ENCODE peak calls at places on chromosome 2, in six cellular contexts. U, X, R, K, J and A are unnamed samples. For H3K4me1, the result is how much of the 10 kb centered on the place peaks cover.

GRCh38 chr2:107570876-107571275 is 255.8 kb upstream of the RGPD4 start:
- DNase-seq in U (no peak), X (no peak), R (no peak), K (no peak), J (no peak), A (no peak)

GRCh38 chr2:1740714-1741584 is 3.4 kb downstream of the PXDN start:
- DNase-seq in U (no peak), X (no peak), R (no peak), K (peak), J (peak), A (no peak)

GRCh38 chr2:206614825-206615224 is 27.5 kb upstream of the FAM237A start:
- DNase-seq in U (peak), X (no peak), R (no peak), K (no peak), J (no peak), A (peak)

GRCh38 chr2:61135510-61135909 is 26.5 kb upstream of the C2orf74 start:
- DNase-seq in U (peak), X (no peak), R (no peak), K (no peak), J (peak), A (peak)

GRCh38 chr2:46306320-46306719 is 9.1 kb downstream of the EPAS1 start:
- DNase-seq in U (peak), X (peak), R (no peak), K (no peak), J (no peak), A (no peak)

GRCh38 chr2:104033399-104033798 is 820.5 kb upstream of the POU3F3 start:
- DNase-seq in U (no peak), X (no peak), R (no peak), K (no peak), J (peak), A (no peak)

GRCh38 chr2:196758474-196759377 is 40.8 kb downstream of the GTF3C3 start:
- DNase-seq in U (peak), X (no peak), R (no peak), K (no peak), J (no peak), A (no peak)

GRCh38 chr2:163558286-163559009 is 177.4 kb downstream of the FIGN start:
- DNase-seq in U (no peak), X (no peak), R (no peak), K (no peak), J (no peak), A (no peak)

GRCh38 chr2:383173-383572 is 95.3 kb upstream of the ALKAL2 start:
- DNase-seq in U (no peak), X (peak), R (no peak), K (no peak), J (no peak), A (no peak)

GRCh38 chr2:12177052-12177994 is 430.9 kb downstream of the LPIN1 start:
- DNase-seq in U (peak), X (peak), R (no peak), K (no peak), J (peak), A (no peak)

GRCh38 chr2:59463401-59463800 is 1090.1 kb downstream of the BCL11A start:
- DNase-seq in U (no peak), X (no peak), R (no peak), K (no peak), J (no peak), A (no peak)

GRCh38 chr2:157840568-157841156 is 35.5 kb downstream of the ACVR1 start:
- DNase-seq in U (peak), X (no peak), R (no peak), K (peak), J (peak), A (peak)

GRCh38 chr2:167718560-167718959 is 528.8 kb downstream of the STK39 start:
- DNase-seq in U (no peak), X (no peak), R (no peak), K (no peak), J (no peak), A (no peak)

GRCh38 chr2:5895284-5895683 is 203.1 kb downstream of the SOX11 start:
- DNase-seq in U (no peak), X (no peak), R (no peak), K (no peak), J (no peak), A (no peak)

GRCh38 chr2:10303634-10304378 is 1.1 kb downstream of the HPCAL1 start:
- DNase-seq in U (peak), X (no peak), R (no peak), K (no peak), J (peak), A (peak)

GRCh38 chr2:55883339-55883738 is 40.2 kb downstream of the EFEMP1 start:
- DNase-seq in U (peak), X (no peak), R (no peak), K (no peak), J (no peak), A (no peak)

GRCh38 chr2:195645413-195645812 is 11.6 kb upstream of the SLC39A10 start:
- DNase-seq in U (no peak), X (no peak), R (no peak), K (no peak), J (no peak), A (no peak)

GRCh38 chr2:86397989-86398388 is 43.2 kb upstream of the KDM3A start:
- DNase-seq in U (no peak), X (no peak), R (no peak), K (no peak), J (no peak), A (no peak)

GRCh38 chr2:179946810-179947485 is 60.1 kb downstream of the CWC22 start:
- DNase-seq in U (no peak), X (no peak), R (no peak), K (no peak), J (no peak), A (no peak)

GRCh38 chr2:99520813-99521212 is 31.0 kb upstream of the REV1 start:
- DNase-seq in U (no peak), X (no peak), R (no peak), K (no peak), J (no peak), A (no peak)

GRCh38 chr2:202635441-202636296 is 900 bp downstream of the FAM117B start:
- DNase-seq in U (peak), X (peak), R (peak), K (peak), J (peak), A (peak)

GRCh38 chr2:64972856-64973255 is 16.3 kb upstream of the SLC1A4 start:
- DNase-seq in U (peak), X (no peak), R (no peak), K (no peak), J (no peak), A (no peak)

GRCh38 chr2:80166457-80166856 is 138.1 kb downstream of the LRRTM1 start:
- DNase-seq in U (no peak), X (no peak), R (no peak), K (no peak), J (no peak), A (no peak)

GRCh38 chr2:16351541-16351940 is 314.1 kb downstream of the CYRIA start:
- DNase-seq in U (no peak), X (no peak), R (no peak), K (no peak), J (no peak), A (no peak)

GRCh38 chr2:24456610-24457556 is 34.2 kb upstream of the NCOA1 start:
- DNase-seq in U (peak), X (peak), R (no peak), K (no peak), J (peak), A (peak)

GRCh38 chr2:22276696-22277095 is 1108.3 kb upstream of the KLHL29 start:
- DNase-seq in U (no peak), X (no peak), R (no peak), K (no peak), J (no peak), A (no peak)

GRCh38 chr2:45699032-45699658 is 47.7 kb downstream of the PRKCE start:
- DNase-seq in U (peak), X (no peak), R (no peak), K (no peak), J (no peak), A (no peak)

GRCh38 chr2:48080534-48081316 is 174.4 kb upstream of the FBXO11 start:
- DNase-seq in U (no peak), X (no peak), R (no peak), K (no peak), J (peak), A (no peak)

GRCh38 chr2:112275314-112275886 is at the start of gene ZC3H6:
- DNase-seq in U (peak), X (peak), R (peak), K (peak), J (peak), A (peak)
- TF ChIP-seq CTCF in U (peak), X (peak), R (peak), K (peak), J (no peak), A (no peak)

GRCh38 chr2:42567389-42567788 is 1.0 kb upstream of the MTA3 start:
- DNase-seq in U (peak), X (no peak), R (no peak), K (no peak), J (no peak), A (no peak)
- H3K4me3 ChIP-seq in U (no peak), X (no peak), R (no peak), K (no peak), J (no peak), A (no peak)

GRCh38 chr2:74779587-74780135 is 54.3 kb upstream of the HK2 start:
- DNase-seq in U (no peak), X (no peak), R (no peak), K (no peak), J (no peak), A (no peak)
- H3K4me1 ChIP-seq in U (under half), X (under half), R (under half), K (under half), J (under half), A (under half)

GRCh38 chr2:71130325-71131260 is at the start of gene MPHOSPH10:
- DNase-seq in U (peak), X (peak), R (peak), K (peak), J (peak), A (peak)
- TF ChIP-seq CTCF in U (no peak), X (no peak), R (no peak), K (no peak), J (no peak), A (no peak)

GRCh38 chr2:233331536-233331935 is 22.8 kb upstream of the DGKD start:
- DNase-seq in U (no peak), X (peak), R (no peak), K (peak), J (peak), A (no peak)
- H3K4me3 ChIP-seq in U (no peak), X (no peak), R (no peak), K (no peak), J (no peak), A (no peak)